ENCODE peak calls at places on chromosomes 1 and 21, in ten cellular contexts. V is astrocyte of the spinal cord; W is activated T-cell treated with anti-CD3 and anti-CD28 coated beads, Interleukin-2, amount 50 U/mL, for 4 hours; E is progenitor cell of endocrine pancreas; Q is Jurkat, Clone E6-1; A is left lung; O is AG04450; B is GDM1; S is heart right ventricle; C is NCI-H524. K is an unnamed sample.

GRCh38 chr1:42961560-42962091 is 3.0 kb upstream of the SLC2A1 start:
- DNase-seq in Q (no peak), E (no peak), A (no peak), S (no peak), O (peak), W (no peak), C (no peak), V (no peak), B (no peak), K (no peak)

GRCh38 chr1:182600745-182601415 is 3.3 kb downstream of the RGS16 start:
- DNase-seq in C (no peak), Q (no peak), O (no peak), W (no peak), S (no peak), V (no peak), E (no peak), B (no peak), A (no peak), K (peak)

GRCh38 chr1:75412616-75413015 is 198.3 kb downstream of the SLC44A5 start:
- DNase-seq in C (no peak), W (no peak), Q (no peak), B (no peak), E (no peak), A (no peak), V (no peak), S (no peak), O (no peak), K (peak)

GRCh38 chr1:4653328-4653660 is 1.1 kb upstream of the AJAP1 start:
- DNase-seq in S (no peak), O (no peak), W (no peak), V (no peak), E (no peak), Q (no peak), A (no peak), B (no peak), C (no peak), K (no peak)

GRCh38 chr1:5599541-5599940 is 392.7 kb downstream of the NPHP4 start:
- DNase-seq in O (no peak), V (no peak), Q (no peak), C (no peak), A (no peak), B (no peak), E (no peak), S (no peak), W (no peak), K (no peak)

GRCh38 chr1:110403805-110404204 is 3.7 kb downstream of the LAMTOR5 start:
- DNase-seq in V (no peak), A (no peak), O (no peak), Q (no peak), W (no peak), B (no peak), C (no peak), S (no peak), E (no peak), K (no peak)

GRCh38 chr1:247390996-247391395 is 25.0 kb upstream of the NLRP3 start:
- DNase-seq in Q (no peak), C (no peak), V (no peak), A (no peak), E (no peak), W (no peak), B (no peak), S (no peak), O (no peak), K (no peak)

GRCh38 chr1:214717323-214717722 is 114.3 kb downstream of the CENPF start:
- DNase-seq in W (no peak), C (peak), E (no peak), V (peak), B (no peak), S (no peak), O (no peak), Q (no peak), A (no peak), K (no peak)

GRCh38 chr1:236015539-236015938 is 49.4 kb downstream of the NID1 start:
- DNase-seq in A (no peak), B (no peak), E (no peak), Q (no peak), S (no peak), V (no peak), C (no peak), O (no peak), W (no peak), K (no peak)

GRCh38 chr1:111690306-111690617 is 48.9 kb downstream of the INKA2 start:
- DNase-seq in A (peak), O (peak), E (no peak), V (peak), C (no peak), W (no peak), B (no peak), Q (no peak), S (peak), K (peak)

GRCh38 chr1:13700521-13701273 is 709 bp downstream of the PRDM2 start:
- DNase-seq in S (peak), V (peak), O (no peak), C (no peak), B (no peak), E (peak), A (peak), W (peak), Q (no peak), K (peak)

GRCh38 chr1:185701650-185702049 is 32.5 kb upstream of the HMCN1 start:
- DNase-seq in C (no peak), Q (no peak), A (no peak), W (no peak), B (no peak), O (no peak), S (no peak), E (no peak), V (no peak), K (no peak)

GRCh38 chr1:235011599-235012435 is 116.8 kb downstream of the TOMM20 start:
- DNase-seq in V (peak), O (peak), B (peak), C (no peak), Q (peak), E (no peak), A (peak), W (peak), S (peak), K (peak)

GRCh38 chr1:150507912-150508864 is at the start of gene ECM1:
- DNase-seq in V (peak), B (peak), A (peak), W (no peak), E (no peak), C (no peak), S (peak), O (peak), Q (no peak), K (peak)

GRCh38 chr1:41440321-41441090 is 44.0 kb downstream of the EDN2 start:
- DNase-seq in V (no peak), B (no peak), O (no peak), S (no peak), C (peak), E (no peak), Q (no peak), A (no peak), W (no peak), K (no peak)

GRCh38 chr1:156794506-156795373 is 21.9 kb downstream of the SH2D2A start:
- DNase-seq in W (no peak), O (no peak), A (no peak), V (no peak), B (no peak), C (no peak), E (no peak), Q (peak), S (no peak), K (no peak)

GRCh38 chr1:22275626-22276395 is 132.9 kb upstream of the WNT4 start:
- DNase-seq in B (peak), Q (no peak), W (peak), O (peak), E (peak), V (peak), C (peak), A (peak), S (peak), K (peak)

GRCh38 chr1:94299627-94300552 is 62.5 kb upstream of the ARHGAP29 start:
- DNase-seq in O (no peak), S (peak), E (no peak), W (no peak), C (no peak), A (no peak), V (peak), Q (no peak), B (no peak), K (peak)

GRCh38 chr1:22839806-22840205 is 129.2 kb downstream of the EPHB2 start:
- DNase-seq in E (no peak), Q (no peak), W (no peak), C (no peak), A (peak), B (no peak), O (no peak), V (no peak), S (no peak), K (no peak)

GRCh38 chr1:15950763-15951295 is 25.1 kb downstream of the ZBTB17 start:
- DNase-seq in V (peak), C (no peak), W (peak), Q (no peak), S (no peak), B (peak), A (peak), O (no peak), E (no peak), K (peak)

GRCh38 chr1:53590581-53591515 is 131.6 kb downstream of the DMRTB1 start:
- DNase-seq in S (peak), B (no peak), A (no peak), W (no peak), O (no peak), V (no peak), C (no peak), E (no peak), Q (no peak), K (peak)

GRCh38 chr1:2000850-2001249 is 2.7 kb downstream of the CFAP74 start:
- DNase-seq in B (no peak), E (no peak), C (no peak), Q (no peak), O (no peak), A (no peak), W (no peak), V (no peak), S (no peak), K (no peak)

GRCh38 chr1:153291514-153291913 is 21.2 kb downstream of the PGLYRP3 start:
- DNase-seq in V (no peak), Q (no peak), W (no peak), A (no peak), B (no peak), C (no peak), E (no peak), O (no peak), S (no peak), K (no peak)

GRCh38 chr1:2520206-2520605 is 6.2 kb downstream of the PANK4 start:
- DNase-seq in V (no peak), W (no peak), Q (no peak), C (no peak), E (no peak), A (no peak), B (no peak), S (no peak), O (no peak), K (no peak)

GRCh38 chr1:27071049-27071416 is 58.4 kb upstream of the TENT5B start:
- DNase-seq in V (no peak), C (peak), W (no peak), A (no peak), E (no peak), O (no peak), Q (no peak), S (no peak), B (no peak), K (peak)

GRCh38 chr1:241532173-241532553 is at the start of gene KMO:
- DNase-seq in W (no peak), V (no peak), S (no peak), O (no peak), Q (no peak), C (no peak), E (no peak), B (no peak), A (no peak), K (peak)

GRCh38 chr1:167210966-167211674 is 9.6 kb upstream of the POU2F1 start:
- DNase-seq in V (no peak), A (no peak), W (no peak), C (no peak), O (no peak), E (no peak), S (no peak), B (no peak), Q (peak), K (no peak)

GRCh38 chr1:100090471-100090870 is 42.3 kb downstream of the SASS6 start:
- DNase-seq in E (no peak), B (no peak), A (no peak), C (no peak), V (no peak), S (no peak), W (no peak), Q (no peak), O (no peak), K (no peak)

GRCh38 chr1:109763646-109764415 is at the start of gene EPS8L3:
- DNase-seq in Q (no peak), C (no peak), E (no peak), O (no peak), V (no peak), W (no peak), B (no peak), A (peak), S (no peak), K (no peak)

GRCh38 chr1:212683357-212683722 is 16.3 kb downstream of the BATF3 start:
- DNase-seq in Q (no peak), W (no peak), E (no peak), C (no peak), O (no peak), S (no peak), A (peak), V (no peak), B (no peak), K (no peak)

GRCh38 chr1:150132372-150132771 is 17.3 kb upstream of the PLEKHO1 start:
- DNase-seq in B (no peak), A (no peak), S (no peak), V (no peak), C (no peak), Q (no peak), W (no peak), E (no peak), O (no peak), K (no peak)

GRCh38 chr1:31596737-31597097 is 20.4 kb downstream of the TINAGL1 start:
- DNase-seq in O (no peak), S (no peak), W (no peak), Q (peak), E (no peak), A (no peak), C (no peak), V (no peak), B (no peak), K (no peak)

GRCh38 chr1:230507671-230508407 is 81.7 kb upstream of the PGBD5 start:
- DNase-seq in B (no peak), O (no peak), Q (peak), A (peak), W (no peak), C (no peak), S (no peak), E (no peak), V (no peak), K (peak)

GRCh38 chr21:21547368-21547953 is 549.3 kb downstream of the NCAM2 start:
- DNase-seq in A (no peak), E (no peak), B (no peak), W (no peak), V (peak), Q (no peak), O (no peak), S (no peak), C (peak), K (peak)

GRCh38 chr1:193661385-193661784 is 475.0 kb upstream of the B3GALT2 start:
- DNase-seq in C (no peak), W (no peak), O (no peak), Q (no peak), A (no peak), S (no peak), E (no peak), V (no peak), B (no peak), K (no peak)

GRCh38 chr1:149888999-149889289 is 10.4 kb upstream of the BOLA1 start:
- DNase-seq in E (no peak), O (no peak), C (no peak), B (no peak), W (no peak), Q (no peak), V (peak), A (no peak), S (no peak), K (peak)

GRCh38 chr1:19814244-19814661 is 830 bp downstream of the RNF186 start:
- DNase-seq in V (no peak), B (no peak), E (no peak), W (no peak), O (no peak), S (no peak), C (no peak), Q (no peak), A (no peak), K (no peak)

GRCh38 chr1:39900662-39901485 is 843 bp downstream of the MYCL start:
- DNase-seq in W (no peak), E (peak), C (peak), B (no peak), O (no peak), V (peak), Q (no peak), A (no peak), S (no peak), K (peak)

K was measured in fibroblast of pulmonary artery.